ENCODE peak calls at places on chromosome 13, in ten cellular contexts. N, R, W, T, G, Q, L, Y, I and U are unnamed samples.

GRCh38 chr13:60990032-60990733 is 425.5 kb downstream of the PCDH20 start:
- DNase-seq in N (no peak), R (no peak), W (no peak), T (peak; percentile 4), G (no peak), Q (no peak), L (no peak), Y (no peak), I (peak; percentile 63), U (no peak)

GRCh38 chr13:81171065-81171647 is 830.2 kb upstream of the SPRY2 start:
- DNase-seq in N (peak; percentile 26), R (no peak), W (no peak), T (no peak), G (no peak), Q (no peak), L (no peak), Y (no peak), I (no peak), U (no peak)

GRCh38 chr13:95921485-95921884 is 131.7 kb downstream of the UGGT2 start:
- DNase-seq in N (no peak), R (no peak), W (no peak), T (no peak), G (no peak), Q (peak; percentile 14), L (peak; percentile 22), Y (no peak), I (no peak), U (no peak)

GRCh38 chr13:80399340-80400163 is 58.6 kb upstream of the SPRY2 start:
- DNase-seq in N (no peak), R (no peak), W (no peak), T (peak; percentile 23), G (no peak), Q (no peak), L (no peak), Y (no peak), I (no peak), U (no peak)

GRCh38 chr13:73090116-73090811 is 31.5 kb downstream of the KLF5 start:
- DNase-seq in N (peak; percentile 16), R (no peak), W (no peak), T (peak; percentile 58), G (peak; percentile 78), Q (peak; percentile 91), L (peak; percentile 93), Y (no peak), I (peak; percentile 84), U (no peak)

GRCh38 chr13:37127706-37128241 is 22.3 kb upstream of the CSNK1A1L start:
- DNase-seq in N (no peak), R (no peak), W (peak; percentile 65), T (peak; percentile 34), G (peak; percentile 50), Q (peak; percentile 94), L (peak; percentile 98), Y (peak; percentile 51), I (no peak), U (no peak)

GRCh38 chr13:114222461-114222968 is 12.2 kb upstream of the CDC16 start:
- DNase-seq in N (peak; percentile 93), R (no peak), W (no peak), T (peak; percentile 81), G (peak; percentile 58), Q (peak; percentile 48), L (no peak), Y (no peak), I (no peak), U (no peak)

GRCh38 chr13:109130093-109130835 is 500.9 kb downstream of the MYO16 start:
- DNase-seq in N (no peak), R (no peak), W (no peak), T (no peak), G (no peak), Q (no peak), L (no peak), Y (no peak), I (no peak), U (no peak)

GRCh38 chr13:71758823-71759222 is 108.2 kb downstream of the DACH1 start:
- DNase-seq in N (no peak), R (no peak), W (no peak), T (no peak), G (no peak), Q (no peak), L (peak; percentile 9), Y (no peak), I (no peak), U (no peak)

GRCh38 chr13:80923907-80924306 is 583.0 kb upstream of the SPRY2 start:
- DNase-seq in N (no peak), R (no peak), W (no peak), T (no peak), G (no peak), Q (no peak), L (no peak), Y (no peak), I (no peak), U (no peak)

GRCh38 chr13:39483326-39483725 is 119.7 kb downstream of the LHFPL6 start:
- DNase-seq in N (no peak), R (no peak), W (no peak), T (no peak), G (no peak), Q (peak; percentile 18), L (no peak), Y (no peak), I (no peak), U (no peak)

DNA sequence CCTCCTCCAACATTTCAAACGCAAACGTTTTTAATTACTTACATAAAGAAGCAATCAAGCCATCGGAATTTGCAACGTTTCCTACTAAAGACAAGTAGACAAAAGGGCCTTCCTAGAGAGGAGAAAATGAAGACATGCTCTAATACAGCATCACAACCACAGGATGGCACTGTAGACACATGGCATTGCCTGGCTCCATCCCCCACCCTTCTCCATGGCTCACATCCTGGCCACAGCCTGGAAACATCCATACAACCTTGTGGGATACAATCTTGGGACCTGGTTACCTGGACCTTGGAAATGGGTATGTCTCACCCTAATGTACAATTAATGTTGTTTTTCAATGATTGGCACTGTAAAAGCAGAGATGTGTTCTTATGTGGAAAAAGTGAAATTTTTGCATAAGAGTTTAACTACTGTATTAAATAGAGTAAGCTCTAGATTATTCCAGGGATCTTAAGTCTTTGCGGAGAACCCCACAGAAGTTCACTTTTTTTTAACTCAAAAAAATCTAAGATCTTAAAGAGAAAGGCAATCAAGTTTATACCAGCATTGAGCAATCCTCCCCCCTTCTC is 21.5 kb downstream of the EBPL start:
- DNase-seq in N (peak; percentile 23), R (no peak), W (no peak), T (peak; percentile 64), G (peak; percentile 56), Q (peak; percentile 81), L (peak; percentile 48), Y (peak; percentile 30), I (peak; percentile 83), U (no peak)
- TF ChIP-seq CTCF in N (peak; percentile 45), R (peak; percentile 30), W (peak; percentile 76), T (peak; percentile 66), G (peak; percentile 90), Q (peak; percentile 94), L (peak; percentile 75), Y (peak; percentile 79), I (peak; percentile 87), U (peak; percentile 49)

DNA sequence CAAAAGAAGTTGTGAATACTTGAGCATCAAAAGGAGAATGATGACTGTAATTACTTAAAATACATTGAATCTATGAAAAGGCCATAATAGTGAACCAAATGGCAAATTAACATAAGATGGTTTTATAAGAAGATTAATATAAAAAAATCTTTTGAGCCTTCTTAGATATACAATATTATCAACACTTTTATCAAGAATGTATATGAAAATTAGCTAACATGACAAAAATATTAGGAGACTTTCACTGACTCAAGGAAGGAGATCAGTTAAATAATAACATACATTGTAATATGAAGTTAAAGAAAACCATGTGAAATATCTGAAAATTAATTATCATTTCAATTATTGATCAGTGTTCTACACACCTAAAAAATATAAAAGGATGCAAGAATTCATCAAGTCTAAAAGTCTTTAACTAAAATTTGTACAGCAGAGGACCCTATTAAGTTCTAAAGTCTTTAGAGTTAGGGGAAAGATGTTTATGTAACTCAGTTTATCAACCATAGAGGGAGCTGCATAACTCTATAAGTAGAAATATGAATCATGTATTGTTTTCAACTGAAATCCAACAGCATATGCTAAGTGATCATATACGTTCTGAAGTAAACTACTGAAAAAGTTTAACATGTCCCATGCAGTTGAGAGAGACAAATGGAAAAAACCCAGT is 756.1 kb upstream of the MIR17HG start:
- DNase-seq in N (no peak), R (no peak), W (no peak), T (no peak), G (no peak), Q (no peak), L (no peak), Y (no peak), I (no peak), U (no peak)
- H3K36me3 ChIP-seq in N (no peaks in the 10 kb centered on the region), R (no peaks in the 10 kb centered on the region), W (no peaks in the 10 kb centered on the region), T (no peaks in the 10 kb centered on the region), G (no peaks in the 10 kb centered on the region), Q (no peaks in the 10 kb centered on the region), L (no peaks in the 10 kb centered on the region), Y (no peaks in the 10 kb centered on the region), I (no peaks in the 10 kb centered on the region), U (no peaks in the 10 kb centered on the region)

DNA sequence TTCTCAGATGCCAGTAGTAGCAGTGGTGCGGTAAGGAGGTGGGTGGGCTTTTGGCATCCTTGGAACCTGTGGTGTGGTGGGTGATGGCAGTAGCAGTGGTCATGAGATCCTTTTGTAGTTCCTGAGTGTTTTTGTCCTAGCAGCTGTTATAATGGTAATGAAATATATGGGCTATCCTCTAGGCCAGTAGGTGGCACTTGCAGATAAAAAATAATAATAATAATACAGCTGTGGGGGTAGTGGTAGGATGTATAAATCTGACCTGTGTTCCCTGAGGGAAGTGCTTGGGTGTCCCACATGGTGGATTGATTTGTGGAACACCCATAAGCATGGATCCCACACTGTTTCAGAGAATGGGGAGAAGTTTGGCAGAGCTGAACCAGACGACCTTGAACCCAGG is 334.0 kb downstream of the SLITRK5 start:
- DNase-seq in N (no peak), R (no peak), W (no peak), T (no peak), G (no peak), Q (no peak), L (no peak), Y (no peak), I (no peak), U (no peak)
- TF ChIP-seq CTCF in N (no peak), R (no peak), W (no peak), T (no peak), G (peak; percentile 34), Q (no peak), L (no peak), Y (no peak), I (peak; percentile 21), U (no peak)

GRCh38 chr13:28442872-28443271 is 52.1 kb downstream of the FLT1 start:
- DNase-seq in N (no peak), R (no peak), W (no peak), T (no peak), G (no peak), Q (no peak), L (no peak), Y (no peak), I (no peak), U (no peak)
- H3K36me3 ChIP-seq in N (no peaks in the 10 kb centered on the region), R (no peaks in the 10 kb centered on the region), W (no peaks in the 10 kb centered on the region), T (no peaks in the 10 kb centered on the region), G (no peaks in the 10 kb centered on the region), Q (no peaks in the 10 kb centered on the region), L (no peaks in the 10 kb centered on the region), Y (peaks cover under 1% of the 10 kb centered on the region), I (no peaks in the 10 kb centered on the region), U (no peaks in the 10 kb centered on the region)

GRCh38 chr13:23578411-23579071 is 8.3 kb downstream of the TNFRSF19 start:
- DNase-seq in N (peak; percentile 67), R (peak; percentile 96), W (peak; percentile 72), T (peak; percentile 84), G (peak; percentile 69), Q (peak; percentile 69), L (peak; percentile 55), Y (peak; percentile 77), I (peak; percentile 90), U (peak; percentile 72)
- TF ChIP-seq CTCF in N (peak; percentile 52), R (peak; percentile 47), W (peak; percentile 55), T (peak; percentile 76), G (peak; percentile 78), Q (peak; percentile 64), L (peak; percentile 26), Y (peak; percentile 71), I (peak; percentile 81), U (peak; percentile 48)